ENCODE peak calls at places on chromosomes 4 and X, in four cellular contexts. H, X, J and U are unnamed samples.
A peak's percentile ranks its signal among the peaks of the same experiment; 100 is the strongest.

GRCh38 chr4:52554606-52555355 is 104.3 kb downstream of the USP46 start:
- DNase-seq in J (no peak), H (no peak), X (no peak), U (no peak)

GRCh38 chr4:150381671-150382427 is 200.1 kb upstream of the MAB21L2 start:
- DNase-seq in J (no peak), H (no peak), X (no peak), U (no peak)

GRCh38 chrX:100731441-100732281 is at the start of gene SYTL4:
- DNase-seq in H (no peak), X (peak; percentile 37), J (peak; percentile 70), U (peak; percentile 42)

GRCh38 chr4:100306018-100306417 is 115.8 kb upstream of the DDIT4L start:
- DNase-seq in X (no peak), J (no peak), H (peak; percentile 11), U (no peak)

GRCh38 chr4:70863099-70863790 is 23.6 kb upstream of the GRSF1 start:
- DNase-seq in J (no peak), H (peak; percentile 3), X (no peak), U (no peak)

GRCh38 chr4:169724251-169724650 is 33.5 kb downstream of the HPF1 start:
- DNase-seq in J (no peak), X (no peak), H (peak; percentile 12), U (no peak)

GRCh38 chr4:82797048-82797590 is 1.5 kb downstream of the SCD5 start:
- DNase-seq in H (peak; percentile 42), X (no peak), J (no peak), U (no peak)

GRCh38 chrX:48523682-48524081 is 2.1 kb downstream of the EBP start:
- DNase-seq in X (no peak), J (no peak), H (no peak), U (no peak)

GRCh38 chrX:51336584-51336983 is 4.0 kb downstream of the NUDT10 start:
- DNase-seq in X (no peak), J (peak; percentile 10), H (peak; percentile 25), U (no peak)

GRCh38 chr4:69984030-69984443 is 11.7 kb upstream of the STATH start:
- DNase-seq in J (no peak), H (peak; percentile 64), X (peak; percentile 32), U (no peak)

GRCh38 chrX:1249101-1249887 is 19.3 kb upstream of the CSF2RA start:
- DNase-seq in H (no peak), X (peak; percentile 39), J (no peak), U (peak; percentile 24)

GRCh38 chrX:154372612-154373022 is 1.8 kb downstream of the FLNA start:
- DNase-seq in X (no peak), J (no peak), H (no peak), U (no peak)

GRCh38 chr4:142563682-142564291 is 282.3 kb downstream of the INPP4B start:
- DNase-seq in X (no peak), H (peak; percentile 55), J (no peak), U (no peak)

GRCh38 chr4:155339999-155340398 is 36.8 kb downstream of the MAP9 start:
- DNase-seq in X (no peak), J (no peak), H (no peak), U (no peak)

GRCh38 chr4:98319021-98319420 is 57.8 kb downstream of the RAP1GDS1 start:
- DNase-seq in J (no peak), X (no peak), H (peak; percentile 8), U (no peak)

GRCh38 chr4:150867148-150867547 is 147.9 kb downstream of the LRBA start:
- DNase-seq in H (peak; percentile 72), X (no peak), J (no peak), U (no peak)

GRCh38 chr4:107299646-107300045 is 263.5 kb upstream of the DKK2 start:
- DNase-seq in J (no peak), X (no peak), H (peak; percentile 38), U (no peak)

GRCh38 chr4:80608285-80608980 is 272.9 kb downstream of the CFAP299 start:
- DNase-seq in X (no peak), J (no peak), H (no peak), U (no peak)

GRCh38 chr4:17595471-17596005 is 18.5 kb downstream of the LAP3 start:
- DNase-seq in H (no peak), J (no peak), X (no peak), U (no peak)

GRCh38 chrX:134026732-134027311 is 41.4 kb upstream of the GPC3 start:
- DNase-seq in X (peak; percentile 34), H (peak; percentile 50), J (peak; percentile 31), U (peak; percentile 34)

GRCh38 chrX:13659057-13659456 is 6.1 kb downstream of the TCEANC start:
- DNase-seq in J (no peak), H (peak; percentile 86), X (no peak), U (no peak)

GRCh38 chrX:129980043-129980442 is 2.4 kb upstream of the BCORL1 start:
- DNase-seq in X (peak; percentile 37), J (peak; percentile 58), H (no peak), U (peak; percentile 51)

GRCh38 chr4:8123865-8124264 is 34.7 kb downstream of the ABLIM2 start:
- DNase-seq in X (no peak), H (no peak), J (no peak), U (no peak)

GRCh38 chr4:8121236-8122015 is 37.2 kb downstream of the ABLIM2 start:
- DNase-seq in H (no peak), X (no peak), J (no peak), U (no peak)

GRCh38 chr4:8120518-8120917 is 38.1 kb downstream of the ABLIM2 start:
- DNase-seq in H (no peak), J (no peak), X (no peak), U (no peak)

GRCh38 chr4:8123389-8123788 is 35.2 kb downstream of the ABLIM2 start:
- DNase-seq in X (no peak), H (no peak), J (no peak), U (no peak)

DNA sequence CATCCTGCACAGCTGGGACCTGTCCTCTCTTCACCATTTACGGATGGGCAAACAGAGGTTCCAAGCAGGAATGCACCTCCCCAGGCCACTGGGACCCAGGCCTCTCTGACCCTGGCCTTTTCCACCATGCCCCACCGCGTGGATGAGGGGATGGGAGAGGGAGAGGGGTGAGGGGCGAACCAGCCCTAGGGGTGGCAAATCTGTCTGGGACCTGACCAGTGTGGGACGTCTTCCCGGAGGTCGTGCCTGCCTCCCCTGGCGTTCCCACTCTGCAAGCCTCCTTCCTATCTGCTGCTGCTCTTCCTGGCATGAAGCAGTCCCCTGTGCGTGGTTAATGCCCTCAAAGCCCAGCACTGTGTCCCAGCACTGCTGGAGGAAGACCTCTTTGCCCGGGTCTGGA is 35.9 kb downstream of the ABLIM2 start:
- DNase-seq in J (no peak), H (no peak), X (no peak), U (no peak)
- H3K27me3 ChIP-seq in J (no peaks in the 10 kb centered on the region), H (peaks cover 4% of the 10 kb centered on the region), X (no peaks in the 10 kb centered on the region), U (no peaks in the 10 kb centered on the region)

GRCh38 chr4:3742610-3743009 is 23.6 kb upstream of the ADRA2C start:
- DNase-seq in X (no peak), J (no peak), H (no peak), U (no peak)

GRCh38 chr4:3746701-3747581 is 19.2 kb upstream of the ADRA2C start:
- DNase-seq in J (no peak), H (no peak), X (no peak), U (no peak)

GRCh38 chr4:3744901-3745300 is 21.3 kb upstream of the ADRA2C start:
- DNase-seq in J (no peak), X (no peak), H (no peak), U (no peak)

GRCh38 chr4:3745886-3746656 is 20.1 kb upstream of the ADRA2C start:
- DNase-seq in H (no peak), X (no peak), J (no peak), U (no peak)

DNA sequence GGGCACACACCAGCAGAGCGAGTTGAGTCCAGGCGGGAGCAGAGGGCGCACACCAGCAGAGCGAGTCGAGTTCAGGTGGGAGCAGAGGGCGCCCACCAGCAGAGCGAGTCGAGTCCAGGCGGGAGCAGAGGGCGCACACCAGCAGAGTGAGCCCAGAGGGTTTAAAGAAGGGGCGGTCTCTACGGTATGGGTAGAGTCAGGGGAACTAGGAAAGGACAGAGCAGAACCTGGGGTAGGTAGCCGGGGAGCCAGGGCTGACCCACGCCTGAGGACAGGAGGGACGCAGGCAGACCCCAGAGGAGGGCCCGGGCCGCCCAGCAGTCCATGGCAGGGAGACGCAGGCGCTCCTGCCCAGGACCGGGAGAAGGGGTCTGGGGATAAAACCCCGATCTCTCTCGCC is 22.0 kb upstream of the ADRA2C start:
- DNase-seq in H (no peak), J (no peak), X (no peak), U (no peak)
- H3K27ac ChIP-seq in H (no peak overlapping the region), J (no peak overlapping the region), X (no peak overlapping the region), U (no peak overlapping the region)

GRCh38 chrX:135975421-135975820 is 1.6 kb upstream of the MMGT1 start:
- DNase-seq in H (no peak), X (no peak), J (no peak), U (no peak)

GRCh38 chrX:135973548-135974278 is at the start of gene MMGT1:
- DNase-seq in J (peak; percentile 84), H (peak; percentile 77), X (peak; percentile 80), U (peak; percentile 85)

GRCh38 chrX:135977611-135978010 is 3.8 kb upstream of the MMGT1 start:
- DNase-seq in H (peak; percentile 20), X (no peak), J (no peak), U (no peak)

GRCh38 chrX:135973025-135973547 is 702 bp downstream of the MMGT1 start:
- DNase-seq in H (peak; percentile 9), X (no peak), J (peak; percentile 9), U (peak; percentile 26)

DNA sequence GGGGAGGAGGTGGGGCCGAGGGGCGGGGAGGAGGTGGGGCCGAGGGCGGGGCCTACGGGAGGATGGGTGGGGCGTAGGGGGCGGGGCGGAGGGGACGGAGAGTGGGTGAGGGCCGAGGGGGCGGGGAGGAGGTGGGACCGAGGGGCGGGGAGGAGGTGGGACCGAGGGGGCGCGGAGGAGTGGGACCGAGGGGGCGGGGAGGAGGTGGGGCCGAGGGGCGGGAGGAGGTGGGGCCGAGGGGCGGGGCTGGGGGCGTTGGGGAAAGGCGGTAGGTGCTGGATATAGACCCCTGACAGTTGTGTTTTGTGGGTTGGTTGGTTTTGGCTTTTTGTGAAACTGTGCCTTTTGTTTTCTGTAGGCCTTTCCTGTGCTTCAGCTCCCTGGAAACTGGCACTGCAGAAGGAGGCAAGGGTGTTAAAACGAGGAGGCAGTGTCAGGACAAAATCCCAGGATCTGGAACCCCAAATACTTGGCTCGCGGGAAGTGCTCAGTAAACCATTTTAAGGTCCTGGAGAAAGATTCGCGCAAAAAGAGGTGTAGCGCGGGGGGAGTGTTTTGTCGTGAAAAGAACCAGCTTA is 580 bp upstream of the MMGT1 start:
- DNase-seq in J (peak; percentile 73), H (no peak), X (peak; percentile 75), U (peak; percentile 82)
- H3K27me3 ChIP-seq in J (no peaks in the 10 kb centered on the region), H (no peaks in the 10 kb centered on the region), X (no peaks in the 10 kb centered on the region), U (no peaks in the 10 kb centered on the region)

GRCh38 chrX:107827137-107827831 is 1.6 kb downstream of the MID2 start:
- DNase-seq in H (peak; percentile 4), J (no peak), X (no peak), U (no peak)

GRCh38 chrX:107827852-107828251 is 2.2 kb downstream of the MID2 start:
- DNase-seq in J (no peak), X (no peak), H (peak; percentile 10), U (no peak)

GRCh38 chrX:107823456-107823855 is 2.2 kb upstream of the MID2 start:
- DNase-seq in H (peak; percentile 46), J (no peak), X (no peak), U (no peak)

GRCh38 chrX:107825698-107826285 is at the start of gene MID2:
- DNase-seq in H (peak; percentile 67), J (peak; percentile 61), X (peak; percentile 67), U (peak; percentile 69)

GRCh38 chrX:107826286-107827136 is 845 bp downstream of the MID2 start:
- DNase-seq in H (peak; percentile 41), X (peak; percentile 34), J (peak; percentile 27), U (peak; percentile 14)
- H3K27ac ChIP-seq in H (peak overlapping the region; percentile 41), X (peak overlapping the region; percentile 92), J (peak overlapping the region; percentile 68), U (peak overlapping the region; percentile 89)